ENCODE peak calls at places on chromosomes 6 and 20, in nine cellular contexts. One of them, this sample, is unnamed.

GRCh38 chr6:135182993-135183531 is 2.0 kb downstream of the MYB start:
- DNase-seq in cardiac muscle cell: no peak
- DNase-seq in A673: no peak
- DNase-seq in fibroblast of lung: no peak
- DNase-seq in AG04450: no peak
- DNase-seq in B cell: peak; percentile 69
- DNase-seq in Peyer's patch: peak; percentile 88
- DNase-seq in HepG2: no peak
- DNase-seq in K562: peak; percentile 76
- DNase-seq in this sample: peak; percentile 87

GRCh38 chr6:148287979-148288378 is 54.7 kb upstream of the SASH1 start:
- DNase-seq in K562: no peak
- DNase-seq in cardiac muscle cell: no peak
- DNase-seq in AG04450: no peak
- DNase-seq in Peyer's patch: no peak
- DNase-seq in A673: no peak
- DNase-seq in B cell: no peak
- DNase-seq in fibroblast of lung: no peak
- DNase-seq in HepG2: no peak
- DNase-seq in this sample: no peak

GRCh38 chr6:624979-625378 is 31.9 kb downstream of the HUS1B start:
- DNase-seq in Peyer's patch: peak; percentile 50
- DNase-seq in fibroblast of lung: peak; percentile 19
- DNase-seq in B cell: peak; percentile 16
- DNase-seq in AG04450: peak; percentile 15
- DNase-seq in cardiac muscle cell: peak; percentile 69
- DNase-seq in A673: peak; percentile 3
- DNase-seq in K562: peak; percentile 22
- DNase-seq in HepG2: no peak
- DNase-seq in this sample: peak; percentile 44

GRCh38 chr6:44076366-44077200 is 50.7 kb downstream of the MRPL14 start:
- DNase-seq in K562: peak; percentile 90
- DNase-seq in Peyer's patch: peak; percentile 58
- DNase-seq in fibroblast of lung: no peak
- DNase-seq in AG04450: no peak
- DNase-seq in A673: peak; percentile 57
- DNase-seq in HepG2: no peak
- DNase-seq in B cell: no peak
- DNase-seq in cardiac muscle cell: peak; percentile 82
- DNase-seq in this sample: peak; percentile 81

GRCh38 chr20:47389867-47390347 is 33.4 kb upstream of the ZMYND8 start:
- DNase-seq in fibroblast of lung: peak; percentile 77
- DNase-seq in A673: peak; percentile 48
- DNase-seq in cardiac muscle cell: no peak
- DNase-seq in HepG2: no peak
- DNase-seq in B cell: no peak
- DNase-seq in Peyer's patch: no peak
- DNase-seq in AG04450: no peak
- DNase-seq in K562: no peak
- DNase-seq in this sample: peak; percentile 34

GRCh38 chr6:101803146-101803545 is 409.6 kb downstream of the GRIK2 start:
- DNase-seq in Peyer's patch: no peak
- DNase-seq in HepG2: no peak
- DNase-seq in A673: no peak
- DNase-seq in AG04450: no peak
- DNase-seq in cardiac muscle cell: no peak
- DNase-seq in fibroblast of lung: peak; percentile 66
- DNase-seq in B cell: no peak
- DNase-seq in K562: no peak
- DNase-seq in this sample: no peak

GRCh38 chr20:47292581-47292980 is 63.9 kb downstream of the ZMYND8 start:
- DNase-seq in Peyer's patch: peak; percentile 27
- DNase-seq in HepG2: no peak
- DNase-seq in AG04450: no peak
- DNase-seq in fibroblast of lung: no peak
- DNase-seq in B cell: no peak
- DNase-seq in A673: no peak
- DNase-seq in cardiac muscle cell: no peak
- DNase-seq in K562: no peak
- DNase-seq in this sample: no peak

GRCh38 chr6:54899442-54899841 is 52.9 kb downstream of the FAM83B start:
- DNase-seq in cardiac muscle cell: no peak
- DNase-seq in B cell: no peak
- DNase-seq in fibroblast of lung: no peak
- DNase-seq in A673: no peak
- DNase-seq in AG04450: no peak
- DNase-seq in K562: no peak
- DNase-seq in Peyer's patch: no peak
- DNase-seq in HepG2: no peak
- DNase-seq in this sample: no peak

GRCh38 chr6:15952231-15953151 is 176.4 kb upstream of the MYLIP start:
- DNase-seq in fibroblast of lung: no peak
- DNase-seq in B cell: no peak
- DNase-seq in Peyer's patch: no peak
- DNase-seq in HepG2: no peak
- DNase-seq in cardiac muscle cell: no peak
- DNase-seq in K562: no peak
- DNase-seq in AG04450: no peak
- DNase-seq in A673: no peak
- DNase-seq in this sample: no peak

GRCh38 chr6:11309947-11310665 is 77.6 kb upstream of the NEDD9 start:
- DNase-seq in A673: no peak
- DNase-seq in K562: no peak
- DNase-seq in cardiac muscle cell: no peak
- DNase-seq in AG04450: peak; percentile 30
- DNase-seq in B cell: no peak
- DNase-seq in fibroblast of lung: no peak
- DNase-seq in Peyer's patch: no peak
- DNase-seq in HepG2: no peak
- DNase-seq in this sample: no peak

GRCh38 chr6:147395158-147395557 is 113.3 kb upstream of the SAMD5 start:
- DNase-seq in Peyer's patch: no peak
- DNase-seq in AG04450: no peak
- DNase-seq in A673: peak; percentile 39
- DNase-seq in cardiac muscle cell: no peak
- DNase-seq in B cell: no peak
- DNase-seq in HepG2: no peak
- DNase-seq in K562: no peak
- DNase-seq in fibroblast of lung: peak; percentile 25
- DNase-seq in this sample: no peak

GRCh38 chr20:34621383-34622367 is 55.2 kb downstream of the PIGU start:
- DNase-seq in A673: no peak
- DNase-seq in AG04450: no peak
- DNase-seq in B cell: no peak
- DNase-seq in fibroblast of lung: no peak
- DNase-seq in K562: no peak
- DNase-seq in Peyer's patch: peak; percentile 66
- DNase-seq in cardiac muscle cell: no peak
- DNase-seq in HepG2: peak; percentile 100
- DNase-seq in this sample: no peak

GRCh38 chr6:157977176-157977804 is 4.4 kb upstream of the SYNJ2 start:
- DNase-seq in fibroblast of lung: no peak
- DNase-seq in cardiac muscle cell: no peak
- DNase-seq in B cell: no peak
- DNase-seq in AG04450: no peak
- DNase-seq in HepG2: no peak
- DNase-seq in Peyer's patch: no peak
- DNase-seq in K562: no peak
- DNase-seq in A673: no peak
- DNase-seq in this sample: no peak

DNA sequence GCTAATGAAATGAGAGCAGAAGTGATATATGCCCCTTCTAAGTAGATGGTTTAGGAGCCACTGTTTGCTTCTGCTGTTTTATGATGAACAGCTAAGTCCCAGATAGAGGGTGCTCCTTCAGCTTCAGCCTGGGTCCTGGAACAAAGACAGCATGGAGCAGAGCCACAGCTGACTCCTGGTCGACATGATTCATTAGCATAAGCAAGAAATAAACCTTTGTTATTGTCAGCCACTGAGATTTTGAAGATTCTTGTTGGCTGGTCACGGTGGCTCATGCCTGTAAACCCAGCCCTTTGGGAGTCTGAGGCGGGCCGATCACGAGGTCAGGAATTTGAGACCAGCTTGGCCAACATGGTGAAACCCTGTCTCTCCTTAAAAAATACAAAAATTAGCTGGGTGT is 47.7 kb upstream of the ARMC2 start:
- DNase-seq in K562: no peak
- DNase-seq in fibroblast of lung: peak; percentile 35
- DNase-seq in AG04450: no peak
- DNase-seq in cardiac muscle cell: no peak
- DNase-seq in B cell: no peak
- DNase-seq in HepG2: no peak
- DNase-seq in Peyer's patch: no peak
- DNase-seq in A673: no peak
- DNase-seq in this sample: no peak
- TF ChIP-seq CTCF in K562: no peak
- TF ChIP-seq CTCF in fibroblast of lung: no peak
- TF ChIP-seq CTCF in AG04450: no peak
- TF ChIP-seq CTCF in cardiac muscle cell: no peak
- TF ChIP-seq CTCF in B cell: no peak
- TF ChIP-seq CTCF in HepG2: no peak
- TF ChIP-seq CTCF in Peyer's patch: no peak
- TF ChIP-seq CTCF in A673: no peak
- TF ChIP-seq CTCF in this sample: no peak

DNA sequence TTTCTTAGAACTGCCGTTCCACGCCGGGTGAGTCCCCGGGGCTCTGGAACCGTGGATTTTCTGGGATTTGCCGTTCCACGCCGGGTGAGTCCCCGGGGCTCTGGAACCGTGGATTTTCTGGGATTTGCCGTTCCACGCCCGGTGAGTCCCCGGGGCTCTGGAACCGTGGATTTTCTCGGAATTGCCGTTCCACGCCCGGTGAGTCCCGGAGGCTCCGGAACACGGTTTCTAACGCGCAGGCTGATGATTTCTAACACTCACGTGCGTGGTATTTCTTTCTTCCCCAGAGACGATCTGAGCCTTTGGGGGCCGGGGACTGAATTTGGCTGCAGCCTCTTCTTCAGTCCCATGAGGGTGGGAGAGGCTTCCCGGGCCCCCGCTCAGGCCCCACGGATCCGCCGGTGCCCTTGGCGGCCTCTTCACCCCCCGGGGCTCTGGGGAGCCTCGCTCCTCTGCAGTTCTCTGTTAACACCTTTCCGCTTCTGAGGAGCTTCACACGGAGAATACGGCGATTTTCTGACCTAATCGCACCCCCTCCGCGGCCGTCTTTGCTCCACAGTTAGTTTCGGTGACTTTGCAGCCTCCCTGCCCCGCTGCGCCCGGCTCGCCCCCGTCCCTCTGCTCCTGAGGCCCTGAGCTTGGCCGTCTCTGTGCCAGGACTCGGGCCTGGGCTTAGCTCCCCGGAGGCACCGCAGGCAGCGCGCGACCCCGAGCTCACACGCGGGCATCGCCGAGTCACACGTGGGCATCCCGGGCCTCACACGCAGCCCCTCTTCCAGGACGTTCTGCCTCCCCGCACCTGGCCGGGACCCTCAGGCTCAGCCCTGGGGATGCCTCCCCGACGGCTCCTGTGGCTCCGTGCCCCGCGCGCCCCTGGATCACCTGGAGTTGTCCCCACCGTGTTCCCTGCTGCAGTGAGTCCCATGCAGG is 7.2 kb upstream of the KIF25 start:
- DNase-seq in fibroblast of lung: no peak
- DNase-seq in Peyer's patch: no peak
- DNase-seq in A673: no peak
- DNase-seq in HepG2: no peak
- DNase-seq in K562: no peak
- DNase-seq in cardiac muscle cell: no peak
- DNase-seq in AG04450: no peak
- DNase-seq in B cell: peak; percentile 17
- DNase-seq in this sample: no peak
- TF ChIP-seq CTCF in fibroblast of lung: no peak
- TF ChIP-seq CTCF in Peyer's patch: no peak
- TF ChIP-seq CTCF in A673: no peak
- TF ChIP-seq CTCF in HepG2: no peak
- TF ChIP-seq CTCF in K562: no peak
- TF ChIP-seq CTCF in cardiac muscle cell: no peak
- TF ChIP-seq CTCF in AG04450: no peak
- TF ChIP-seq CTCF in B cell: no peak
- TF ChIP-seq CTCF in this sample: no peak

DNA sequence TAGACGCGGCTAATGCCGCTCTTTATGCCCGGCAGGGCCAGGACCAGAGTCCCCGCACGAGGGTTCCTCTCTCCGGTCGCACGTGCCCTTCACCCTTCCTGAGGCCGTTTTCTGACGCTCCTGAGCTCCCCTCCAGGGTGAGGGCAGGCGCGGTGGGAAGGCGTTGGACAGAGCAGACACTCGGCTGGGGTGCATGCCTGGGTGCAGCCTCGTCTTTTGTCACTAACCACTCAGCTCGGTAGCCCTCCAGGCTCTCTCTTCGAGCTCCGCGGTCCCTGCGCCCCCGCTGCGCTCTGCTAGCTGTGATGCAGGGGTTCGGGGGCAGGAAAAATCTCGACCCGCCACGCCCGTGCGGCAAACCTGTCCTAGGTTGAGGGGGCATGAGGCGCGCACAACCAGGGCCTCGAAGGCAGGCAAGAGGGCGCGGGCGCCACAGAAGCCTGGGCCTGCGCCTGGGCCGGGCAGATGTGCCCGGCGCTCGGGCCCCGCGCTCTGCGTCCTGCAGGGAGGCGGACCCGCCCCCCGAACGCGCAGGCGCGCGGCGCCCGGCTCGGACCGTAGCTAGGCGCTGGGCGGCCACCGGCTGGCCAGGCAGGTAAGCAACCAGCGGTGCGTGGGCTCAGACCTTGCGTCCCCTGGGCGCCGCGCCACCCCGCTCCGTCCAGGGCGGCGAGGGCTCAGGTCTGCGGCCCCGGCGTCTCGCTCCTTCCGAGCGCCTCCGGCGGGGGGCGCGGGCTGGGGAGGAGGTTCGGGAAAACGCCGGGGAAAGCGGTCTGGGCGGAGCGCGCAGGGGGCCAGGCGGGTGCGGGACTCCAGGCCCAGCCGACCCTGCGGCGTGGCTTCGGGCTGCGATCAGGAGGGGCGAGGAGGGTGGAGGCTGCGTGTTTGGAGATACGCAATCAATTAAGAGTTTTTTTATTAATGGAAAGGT is at the start of gene L3MBTL1:
- DNase-seq in fibroblast of lung: peak; percentile 36
- DNase-seq in K562: peak; percentile 87
- DNase-seq in cardiac muscle cell: peak; percentile 84
- DNase-seq in A673: peak; percentile 35
- DNase-seq in HepG2: peak; percentile 70
- DNase-seq in Peyer's patch: peak; percentile 53
- DNase-seq in AG04450: no peak
- DNase-seq in B cell: peak; percentile 25
- DNase-seq in this sample: peak; percentile 79
- TF ChIP-seq CTCF in fibroblast of lung: no peak
- TF ChIP-seq CTCF in K562: peak; percentile 14
- TF ChIP-seq CTCF in cardiac muscle cell: no peak
- TF ChIP-seq CTCF in A673: peak; percentile 14
- TF ChIP-seq CTCF in HepG2: peak; percentile 48
- TF ChIP-seq CTCF in Peyer's patch: no peak
- TF ChIP-seq CTCF in AG04450: peak; percentile 3
- TF ChIP-seq CTCF in B cell: no peak
- TF ChIP-seq CTCF in this sample: no peak

GRCh38 chr6:117482240-117483003 is at the start of gene DCBLD1:
- DNase-seq in Peyer's patch: peak; percentile 86
- DNase-seq in fibroblast of lung: peak; percentile 79
- DNase-seq in A673: peak; percentile 65
- DNase-seq in K562: peak; percentile 91
- DNase-seq in AG04450: no peak
- DNase-seq in HepG2: peak; percentile 78
- DNase-seq in cardiac muscle cell: peak; percentile 84
- DNase-seq in B cell: peak; percentile 73
- DNase-seq in this sample: peak; percentile 90
- TF ChIP-seq CTCF in Peyer's patch: no peak
- TF ChIP-seq CTCF in fibroblast of lung: no peak
- TF ChIP-seq CTCF in A673: no peak
- TF ChIP-seq CTCF in K562: no peak
- TF ChIP-seq CTCF in AG04450: no peak
- TF ChIP-seq CTCF in HepG2: peak; percentile 38
- TF ChIP-seq CTCF in cardiac muscle cell: no peak
- TF ChIP-seq CTCF in B cell: no peak
- TF ChIP-seq CTCF in this sample: no peak

GRCh38 chr6:128554302-128554701 is 33.9 kb upstream of the PTPRK start:
- DNase-seq in AG04450: no peak
- DNase-seq in cardiac muscle cell: peak; percentile 35
- DNase-seq in Peyer's patch: no peak
- DNase-seq in fibroblast of lung: peak; percentile 32
- DNase-seq in A673: peak; percentile 61
- DNase-seq in B cell: no peak
- DNase-seq in K562: no peak
- DNase-seq in HepG2: peak; percentile 13
- DNase-seq in this sample: no peak
- TF ChIP-seq CTCF in AG04450: peak; percentile 28
- TF ChIP-seq CTCF in cardiac muscle cell: peak; percentile 22
- TF ChIP-seq CTCF in Peyer's patch: peak; percentile 30
- TF ChIP-seq CTCF in fibroblast of lung: peak; percentile 23
- TF ChIP-seq CTCF in A673: peak; percentile 56
- TF ChIP-seq CTCF in B cell: no peak
- TF ChIP-seq CTCF in K562: no peak
- TF ChIP-seq CTCF in HepG2: peak; percentile 39
- TF ChIP-seq CTCF in this sample: no peak

This sample was measured in GM20000.